ENCODE peak calls at places on chromosomes 13 and 19, in ten cellular contexts. J is NCI-H446 treated with DMSO at 0.1 percent for 48 hours, S is amniotic stem cell, L is germinal center, P is EL, I is cardiac fibroblast, D is hippocampal formation, V is ureter, G is HT-29, T is MM.1S. F is an unnamed sample.

GRCh38 chr19:3761382-3762129 is at the start of gene APBA3:
- DNase-seq in S (peak), L (peak), T (peak), I (peak), V (peak), P (peak), G (peak), J (peak), D (peak), F (peak)

GRCh38 chr19:33819875-33820781 is 23.5 kb downstream of the KCTD15 start:
- DNase-seq in T (peak), I (peak), G (peak), S (no peak), L (peak), D (no peak), V (peak), P (peak), J (no peak), F (peak)

GRCh38 chr13:40982772-40983171 is 36.3 kb downstream of the ELF1 start:
- DNase-seq in T (peak), D (no peak), G (no peak), L (peak), I (peak), S (no peak), P (no peak), V (no peak), J (no peak), F (no peak)

GRCh38 chr19:12126707-12127106 is 13.4 kb downstream of the ZNF20 start:
- DNase-seq in P (no peak), G (peak), L (peak), I (peak), T (peak), J (no peak), S (no peak), D (no peak), V (no peak), F (peak)

GRCh38 chr13:112457485-112457884 is 81.3 kb downstream of the SPACA7 start:
- DNase-seq in T (peak), P (no peak), J (no peak), G (peak), D (no peak), S (no peak), I (no peak), V (no peak), L (no peak), F (no peak)

GRCh38 chr13:47291116-47291656 is 394.3 kb upstream of the HTR2A start:
- DNase-seq in V (no peak), L (no peak), D (no peak), I (no peak), G (peak), T (no peak), S (no peak), J (no peak), P (no peak), F (no peak)

GRCh38 chr19:738509-739128 is 12.3 kb upstream of the MISP start:
- DNase-seq in J (no peak), G (no peak), T (no peak), D (no peak), I (no peak), V (no peak), P (no peak), L (no peak), S (no peak), F (no peak)

GRCh38 chr19:41366089-41366488 is 2.1 kb upstream of the B9D2 start:
- DNase-seq in G (no peak), V (no peak), I (no peak), L (peak), J (no peak), P (no peak), T (peak), D (no peak), S (no peak), F (no peak)

GRCh38 chr13:109867766-109868165 is 81.4 kb upstream of the IRS2 start:
- DNase-seq in S (no peak), P (no peak), I (no peak), L (no peak), J (no peak), G (no peak), D (no peak), V (no peak), T (no peak), F (no peak)

GRCh38 chr19:43532571-43532961 is 422 bp upstream of the ZNF575 start:
- DNase-seq in P (no peak), T (peak), J (peak), D (peak), G (peak), V (peak), L (peak), S (no peak), I (no peak), F (no peak)

GRCh38 chr13:111491021-111491420 is 170.6 kb downstream of the TEX29 start:
- DNase-seq in T (no peak), V (no peak), G (no peak), P (no peak), I (no peak), L (no peak), J (no peak), D (no peak), S (no peak), F (no peak)

GRCh38 chr13:30673669-30674521 is 56.2 kb downstream of the USPL1 start:
- DNase-seq in I (peak), G (peak), D (peak), P (peak), L (peak), T (peak), S (peak), J (peak), V (peak), F (peak)

GRCh38 chr13:106721599-106721998 is 153.7 kb upstream of the ARGLU1 start:
- DNase-seq in G (no peak), J (no peak), P (no peak), S (no peak), I (no peak), T (peak), D (no peak), V (no peak), L (no peak), F (no peak)

GRCh38 chr19:33640773-33641172 is 19.0 kb downstream of the CHST8 start:
- DNase-seq in T (no peak), I (no peak), S (no peak), G (no peak), V (no peak), L (no peak), J (no peak), P (no peak), D (no peak), F (no peak)

GRCh38 chr13:45950343-45950995 is 98.9 kb upstream of the SIAH3 start:
- DNase-seq in P (no peak), I (peak), J (no peak), T (no peak), D (no peak), L (no peak), V (no peak), S (no peak), G (no peak), F (no peak)

GRCh38 chr19:46828484-46828883 is 22.2 kb downstream of the AP2S1 start:
- DNase-seq in G (no peak), T (no peak), V (no peak), L (no peak), S (no peak), D (no peak), P (peak), J (no peak), I (no peak), F (no peak)

GRCh38 chr19:29576761-29577661 is 29.1 kb upstream of the POP4 start:
- DNase-seq in L (no peak), T (no peak), J (no peak), P (peak), V (no peak), G (no peak), S (no peak), I (no peak), D (no peak), F (no peak)

GRCh38 chr13:110001622-110002275 is 215.4 kb upstream of the IRS2 start:
- DNase-seq in S (peak), P (peak), T (no peak), D (no peak), G (no peak), I (peak), J (no peak), V (no peak), L (no peak), F (no peak)

GRCh38 chr13:76019421-76020044 is 383.4 kb downstream of the LMO7 start:
- DNase-seq in T (no peak), P (peak), V (no peak), G (peak), S (no peak), L (no peak), D (peak), J (no peak), I (no peak), F (peak)

F was measured in iPS-NIHi11.